ENCODE peak calls at places on chromosomes 5 and 9, in six cellular contexts. Y, T, I, K, B and N are unnamed samples.

GRCh38 chr9:134624827-134625181 is 16.8 kb upstream of the COL5A1 start:
- DNase-seq in Y (no peak), T (peak), I (no peak), K (peak), B (no peak), N (peak)

GRCh38 chr5:108168915-108169314 is 213.0 kb downstream of the FBXL17 start:
- DNase-seq in Y (no peak), T (no peak), I (no peak), K (no peak), B (no peak), N (no peak)

GRCh38 chr5:35822541-35822940 is 34.1 kb upstream of the IL7R start:
- DNase-seq in Y (no peak), T (no peak), I (no peak), K (no peak), B (no peak), N (no peak)

GRCh38 chr9:32430720-32431119 is 46.3 kb downstream of the ACO1 start:
- DNase-seq in Y (no peak), T (no peak), I (no peak), K (peak), B (no peak), N (no peak)

GRCh38 chr9:79357620-79358019 is 214.1 kb upstream of the TLE4 start:
- DNase-seq in Y (no peak), T (no peak), I (no peak), K (no peak), B (no peak), N (no peak)

GRCh38 chr9:27280858-27281257 is 16.1 kb downstream of the EQTN start:
- DNase-seq in Y (no peak), T (no peak), I (no peak), K (no peak), B (no peak), N (no peak)

GRCh38 chr9:117552811-117553210 is 138.0 kb upstream of the ASTN2 start:
- DNase-seq in Y (no peak), T (no peak), I (no peak), K (no peak), B (no peak), N (no peak)

GRCh38 chr9:76603448-76603895 is 144.5 kb downstream of the GCNT1 start:
- DNase-seq in Y (no peak), T (no peak), I (no peak), K (peak), B (no peak), N (no peak)

GRCh38 chr9:36818242-36818938 is 215.7 kb downstream of the PAX5 start:
- DNase-seq in Y (no peak), T (peak), I (peak), K (no peak), B (no peak), N (no peak)

GRCh38 chr9:132142883-132143282 is 19.0 kb upstream of the NTNG2 start:
- DNase-seq in Y (no peak), T (no peak), I (no peak), K (no peak), B (no peak), N (no peak)

GRCh38 chr5:35794688-35795375 is 61.9 kb upstream of the IL7R start:
- DNase-seq in Y (no peak), T (no peak), I (no peak), K (no peak), B (no peak), N (no peak)

GRCh38 chr5:95935553-95936100 is 26.0 kb downstream of the ELL2 start:
- DNase-seq in Y (no peak), T (no peak), I (no peak), K (peak), B (no peak), N (no peak)

GRCh38 chr9:116154334-116154975 is 864 bp downstream of the PAPPA start:
- DNase-seq in Y (no peak), T (peak), I (peak), K (no peak), B (no peak), N (no peak)

GRCh38 chr9:76725885-76726284 is 38.4 kb upstream of the PCA3 start:
- DNase-seq in Y (no peak), T (no peak), I (no peak), K (no peak), B (no peak), N (no peak)

GRCh38 chr5:37658440-37658839 is 181.4 kb downstream of the GDNF start:
- DNase-seq in Y (no peak), T (no peak), I (no peak), K (no peak), B (no peak), N (no peak)

GRCh38 chr5:169909945-169910344 is 70.3 kb downstream of the INSYN2B start:
- DNase-seq in Y (no peak), T (no peak), I (no peak), K (no peak), B (no peak), N (no peak)

GRCh38 chr5:135829179-135829578 is 5.3 kb upstream of the SLC25A48 start:
- DNase-seq in Y (no peak), T (peak), I (no peak), K (no peak), B (no peak), N (no peak)

GRCh38 chr5:5026407-5026780 is 113.7 kb upstream of the ADAMTS16 start:
- DNase-seq in Y (no peak), T (no peak), I (no peak), K (no peak), B (no peak), N (no peak)

GRCh38 chr5:77638204-77638762 is at the start of gene OTP:
- DNase-seq in Y (no peak), T (no peak), I (no peak), K (no peak), B (no peak), N (no peak)

DNA sequence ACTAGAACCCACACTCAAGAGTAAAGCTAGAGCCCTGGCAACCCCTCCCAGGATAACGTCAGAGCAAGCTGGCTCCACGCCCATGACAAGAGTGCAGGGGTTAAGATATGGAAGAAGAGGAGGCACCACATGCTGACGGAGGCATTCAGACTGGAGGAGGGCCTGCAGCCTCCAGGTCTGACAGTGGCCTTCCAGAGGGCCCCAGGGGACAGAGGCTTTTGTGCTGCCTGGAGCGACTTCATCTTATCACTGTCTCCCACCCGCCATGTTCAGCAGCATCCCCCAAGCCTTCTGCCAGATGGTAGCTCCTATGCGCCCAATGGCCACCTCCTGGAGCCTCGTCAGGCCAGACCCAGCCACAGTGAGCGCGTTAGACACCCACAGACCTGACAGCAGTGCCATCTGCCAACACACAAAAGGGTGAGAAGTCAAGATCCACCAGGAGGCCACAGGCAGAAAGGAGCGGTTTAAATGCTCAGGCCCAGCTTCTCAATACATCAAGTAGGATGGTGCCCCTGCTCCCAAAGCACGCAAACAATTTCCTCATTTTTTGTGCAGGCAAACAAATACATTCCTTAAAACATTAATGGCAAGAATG is 65.8 kb downstream of the C5orf15 start:
- DNase-seq in Y (no peak), T (no peak), I (no peak), K (no peak), B (no peak), N (no peak)
- TF ChIP-seq CTCF in Y (no peak), T (no peak), I (no peak), K (no peak), B (no peak), N (no peak)

GRCh38 chr5:138354926-138355378 is 2.5 kb downstream of the KDM3B start:
- DNase-seq in Y (no peak), T (peak), I (peak), K (peak), B (peak), N (peak)
- H3K4me3 ChIP-seq in Y (peak), T (peak), I (peak), K (peak), B (peak), N (no peak)

GRCh38 chr9:135890896-135891631 is 16.3 kb downstream of the CAMSAP1 start:
- DNase-seq in Y (no peak), T (no peak), I (no peak), K (no peak), B (no peak), N (no peak)

GRCh38 chr9:135888766-135889394 is 18.5 kb downstream of the CAMSAP1 start:
- DNase-seq in Y (no peak), T (no peak), I (no peak), K (no peak), B (no peak), N (no peak)

GRCh38 chr9:135888126-135888765 is 19.1 kb downstream of the CAMSAP1 start:
- DNase-seq in Y (no peak), T (no peak), I (no peak), K (no peak), B (no peak), N (no peak)

GRCh38 chr9:135890190-135890861 is 17.0 kb downstream of the CAMSAP1 start:
- DNase-seq in Y (no peak), T (peak), I (no peak), K (no peak), B (no peak), N (no peak)

DNA sequence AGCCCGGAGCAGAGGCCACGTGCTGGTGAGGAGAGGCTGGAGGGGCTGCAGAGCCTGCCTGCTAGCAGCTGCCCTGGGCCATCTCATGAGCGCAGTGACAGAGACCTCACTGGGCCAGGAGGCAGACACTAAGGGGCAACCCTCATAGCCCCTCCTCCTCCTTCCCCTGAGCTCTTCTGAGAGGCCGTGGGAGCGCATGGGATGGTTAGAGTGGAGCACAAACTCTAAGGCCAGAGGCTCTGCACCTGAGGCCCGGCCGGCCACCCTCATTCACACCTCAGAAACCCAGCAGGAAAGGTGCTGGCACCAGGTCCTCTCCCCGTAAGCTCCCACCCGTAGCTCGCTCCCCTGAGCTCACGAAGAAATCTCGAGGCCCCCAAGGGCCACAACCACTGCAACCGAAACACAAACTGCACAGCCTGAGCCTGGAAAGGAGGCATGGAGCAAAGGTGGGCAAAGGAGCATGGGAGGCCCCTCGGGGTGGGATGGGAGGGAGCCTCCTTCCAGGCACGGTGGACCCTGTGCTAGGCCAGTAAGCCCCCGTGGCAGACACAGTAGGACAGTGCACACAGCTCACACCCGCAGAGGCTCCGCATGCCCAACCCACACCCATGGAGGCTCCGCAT is 17.7 kb downstream of the CAMSAP1 start:
- DNase-seq in Y (no peak), T (peak), I (no peak), K (no peak), B (no peak), N (no peak)
- TF ChIP-seq CTCF in Y (no peak), T (no peak), I (no peak), K (no peak), B (no peak), N (no peak)

GRCh38 chr5:75242067-75242466 is 5.4 kb upstream of the ANKRD31 start:
- DNase-seq in Y (no peak), T (no peak), I (no peak), K (no peak), B (no peak), N (no peak)
- H3K4me3 ChIP-seq in Y (no peak), T (no peak), I (no peak), K (no peak), B (no peak), N (no peak)